ENCODE peak calls at places on chromosomes 4 and X, in nine cellular contexts. V, K, Z, B, Q, N, O, X and D are unnamed samples.

GRCh38 chr4:4524364-4524763 is 17.5 kb downstream of the STX18 start:
- DNase-seq in V (no peak), K (no peak), Z (no peak), B (no peak), Q (no peak), N (no peak), O (no peak), X (no peak), D (no peak)

GRCh38 chr4:47926667-47927258 is 12.4 kb upstream of the NFXL1 start:
- DNase-seq in V (peak; percentile 43), K (peak; percentile 14), Z (peak; percentile 71), B (peak; percentile 84), Q (peak; percentile 55), N (peak; percentile 67), O (peak; percentile 64), X (peak; percentile 67), D (peak; percentile 60)

GRCh38 chrX:21382715-21383114 is 8.5 kb downstream of the CNKSR2 start:
- DNase-seq in V (no peak), K (no peak), Z (no peak), B (no peak), Q (no peak), N (peak; percentile 2), O (no peak), X (no peak), D (no peak)

GRCh38 chr4:10579700-10580099 is 104.9 kb downstream of the CLNK start:
- DNase-seq in V (no peak), K (no peak), Z (no peak), B (no peak), Q (no peak), N (no peak), O (no peak), X (no peak), D (no peak)

GRCh38 chrX:112852850-112853249 is 12.2 kb upstream of the AMOT start:
- DNase-seq in V (no peak), K (no peak), Z (no peak), B (no peak), Q (no peak), N (no peak), O (no peak), X (no peak), D (no peak)

GRCh38 chr4:155208258-155209054 is at the start of gene NPY2R:
- DNase-seq in V (no peak), K (no peak), Z (no peak), B (no peak), Q (no peak), N (no peak), O (peak; percentile 73), X (no peak), D (no peak)

GRCh38 chrX:137891431-137891830 is 325.5 kb downstream of the ZIC3 start:
- DNase-seq in V (no peak), K (no peak), Z (no peak), B (no peak), Q (no peak), N (no peak), O (no peak), X (no peak), D (no peak)

GRCh38 chr4:55216871-55217635 is 91.7 kb upstream of the KDR start:
- DNase-seq in V (no peak), K (no peak), Z (no peak), B (no peak), Q (peak; percentile 30), N (peak; percentile 9), O (no peak), X (no peak), D (no peak)

GRCh38 chr4:168825975-168826374 is 184.1 kb downstream of the CBR4 start:
- DNase-seq in V (no peak), K (no peak), Z (no peak), B (no peak), Q (no peak), N (no peak), O (no peak), X (no peak), D (no peak)

GRCh38 chr4:184385705-184386141 is 88.6 kb downstream of the IRF2 start:
- DNase-seq in V (peak; percentile 76), K (no peak), Z (peak; percentile 90), B (peak; percentile 72), Q (no peak), N (peak; percentile 39), O (no peak), X (peak; percentile 72), D (no peak)

GRCh38 chr4:52588097-52588496 is 71.0 kb downstream of the USP46 start:
- DNase-seq in V (no peak), K (no peak), Z (no peak), B (peak; percentile 40), Q (peak; percentile 9), N (peak; percentile 23), O (peak; percentile 58), X (peak; percentile 21), D (peak; percentile 37)

GRCh38 chrX:16839224-16839851 is 30.8 kb downstream of the RBBP7 start:
- DNase-seq in V (no peak), K (no peak), Z (no peak), B (no peak), Q (no peak), N (no peak), O (no peak), X (no peak), D (no peak)